ENCODE peak calls at places on chromosome 9, in five cellular contexts. I is GM23338, L is iPS DF 6.9, D is GM23248, W is heart right ventricle. E is an unnamed sample.

GRCh38 chr9:32220750-32221149 is 163.7 kb upstream of the ACO1 start:
- DNase-seq in I (no peak), L (no peak), D (no peak), W (no peak), E (no peak)

GRCh38 chr9:86807577-86807976 is 139.7 kb downstream of the GAS1 start:
- DNase-seq in I (peak; percentile 79), L (no peak), D (peak; percentile 14), W (peak; percentile 9), E (peak; percentile 47)

GRCh38 chr9:70080481-70081119 is 37.0 kb downstream of the MAMDC2 start:
- DNase-seq in I (peak; percentile 48), L (no peak), D (peak; percentile 60), W (peak; percentile 69), E (peak; percentile 83)

GRCh38 chr9:35905912-35906679 is at the start of gene HRCT1:
- DNase-seq in I (no peak), L (no peak), D (peak; percentile 97), W (peak; percentile 91), E (peak; percentile 94)

GRCh38 chr9:87405677-87406544 is 91.8 kb upstream of the DAPK1 start:
- DNase-seq in I (no peak), L (no peak), D (peak; percentile 3), W (no peak), E (no peak)

GRCh38 chr9:93589688-93590087 is 13.3 kb downstream of the PHF2 start:
- DNase-seq in I (no peak), L (no peak), D (peak; percentile 46), W (no peak), E (peak; percentile 16)

GRCh38 chr9:78054180-78054579 is 22.6 kb upstream of the GNAQ start:
- DNase-seq in I (no peak), L (no peak), D (no peak), W (no peak), E (no peak)

GRCh38 chr9:73845954-73846690 is 651.0 kb upstream of the RORB start:
- DNase-seq in I (peak; percentile 81), L (no peak), D (no peak), W (no peak), E (no peak)

GRCh38 chr9:4553951-4554381 is 63.7 kb downstream of the SLC1A1 start:
- DNase-seq in I (no peak), L (no peak), D (peak; percentile 49), W (no peak), E (peak; percentile 68)

GRCh38 chr9:10612649-10613398 is at the start of gene PTPRD:
- DNase-seq in I (peak; percentile 82), L (no peak), D (peak; percentile 42), W (no peak), E (peak; percentile 24)

GRCh38 chr9:79883073-79883645 is 311.4 kb downstream of the TLE4 start:
- DNase-seq in I (no peak), L (no peak), D (no peak), W (no peak), E (no peak)

GRCh38 chr9:4615251-4615650 is 46.8 kb upstream of the PLPP6 start:
- DNase-seq in I (no peak), L (no peak), D (peak; percentile 94), W (no peak), E (peak; percentile 81)

GRCh38 chr9:22141906-22142305 is 132.8 kb upstream of the CDKN2B start:
- DNase-seq in I (no peak), L (no peak), D (peak; percentile 43), W (peak; percentile 37), E (peak; percentile 87)

GRCh38 chr9:114313186-114313585 is 9.7 kb upstream of the ORM1 start:
- DNase-seq in I (no peak), L (no peak), D (no peak), W (no peak), E (no peak)

GRCh38 chr9:109194157-109194556 is 27.1 kb upstream of the FRRS1L start:
- DNase-seq in I (no peak), L (no peak), D (no peak), W (no peak), E (peak; percentile 43)

GRCh38 chr9:131738293-131738692 is 1.6 kb downstream of the RAPGEF1 start:
- DNase-seq in I (no peak), L (no peak), D (no peak), W (no peak), E (no peak)
- H3K4me3 ChIP-seq in I (peak overlapping the region; percentile 86), L (no peak overlapping the region), D (peak overlapping the region; percentile 79), W (peak overlapping the region; percentile 81), E (peak overlapping the region; percentile 73)

DNA sequence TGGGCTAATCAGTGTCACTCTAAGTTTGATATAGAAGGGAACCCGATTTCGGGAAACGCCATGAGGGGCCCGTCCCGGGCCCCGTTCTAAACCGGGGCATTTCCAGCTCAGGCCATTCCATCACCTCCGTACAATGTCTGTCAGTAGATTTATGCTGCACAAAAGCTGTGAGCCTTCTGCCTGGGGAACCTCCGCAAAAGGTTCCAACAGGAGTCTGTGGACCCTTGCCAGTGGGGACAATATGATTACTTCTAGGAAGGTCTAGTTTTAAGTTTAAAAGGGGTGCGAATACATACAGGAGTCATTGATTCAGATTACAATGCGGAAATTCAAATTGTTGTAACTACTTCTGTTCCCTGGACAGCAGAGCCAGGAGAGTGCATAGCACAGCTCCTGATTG is 57.6 kb downstream of the RAPGEF1 start:
- DNase-seq in I (no peak), L (no peak), D (no peak), W (no peak), E (no peak)
- H3K4me1 ChIP-seq in I (peaks cover 69% of the 10 kb centered on the region), L (peaks cover 13% of the 10 kb centered on the region), D (peaks cover 26% of the 10 kb centered on the region), W (peaks cover 86% of the 10 kb centered on the region), E (peaks cover 27% of the 10 kb centered on the region)

DNA sequence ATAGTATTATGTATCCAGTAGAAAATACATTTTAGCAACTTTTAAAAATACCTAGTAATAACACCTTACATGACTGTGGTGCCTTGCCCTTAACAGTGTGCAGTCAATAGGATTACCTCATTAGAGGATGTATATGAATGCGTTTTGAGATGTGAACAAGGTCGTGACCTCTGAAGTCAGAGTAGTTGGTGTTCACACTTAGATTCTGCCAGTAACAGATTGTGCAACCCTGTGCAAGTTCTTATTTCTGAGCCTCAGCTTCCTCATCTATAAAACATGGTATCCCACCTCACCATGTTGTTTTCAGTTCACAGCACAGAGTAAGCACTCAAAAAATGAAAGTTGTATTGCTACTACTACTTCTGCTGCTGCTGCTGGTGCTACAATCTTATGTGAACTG is 347.3 kb downstream of the KDM4C start:
- DNase-seq in I (no peak), L (no peak), D (no peak), W (no peak), E (no peak)
- H3K27ac ChIP-seq in I (no peak overlapping the region), L (no peak overlapping the region), D (no peak overlapping the region), W (no peak overlapping the region), E (no peak overlapping the region)

GRCh38 chr9:91820949-91821880 is 128.8 kb downstream of the ROR2 start:
- DNase-seq in I (no peak), L (no peak), D (peak; percentile 88), W (no peak), E (no peak)

GRCh38 chr9:91824591-91825339 is 125.3 kb downstream of the ROR2 start:
- DNase-seq in I (no peak), L (no peak), D (peak; percentile 88), W (no peak), E (no peak)

GRCh38 chr9:91825866-91826265 is 124.2 kb downstream of the ROR2 start:
- DNase-seq in I (no peak), L (no peak), D (no peak), W (no peak), E (no peak)

GRCh38 chr9:91825422-91825821 is 124.6 kb downstream of the ROR2 start:
- DNase-seq in I (no peak), L (no peak), D (peak; percentile 89), W (no peak), E (no peak)

DNA sequence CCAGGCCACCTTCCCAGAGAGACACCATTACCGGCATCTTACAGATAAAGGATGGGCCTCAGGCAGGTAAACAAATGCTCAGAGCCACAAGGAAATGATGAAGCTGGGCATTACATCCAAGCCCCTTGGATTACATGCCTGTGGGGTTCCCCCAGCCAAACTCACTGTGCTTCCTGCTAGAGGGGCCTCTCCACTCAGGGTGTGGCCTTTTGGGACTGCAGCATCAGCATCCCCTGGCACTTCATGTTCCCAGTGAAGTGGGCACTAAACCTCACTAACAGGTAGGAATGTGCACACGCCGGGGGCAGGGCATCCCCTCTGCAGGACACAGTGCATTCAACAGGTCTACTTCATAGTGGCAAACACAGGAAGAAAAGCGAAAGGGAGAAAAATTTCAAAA is 125.9 kb downstream of the ROR2 start:
- DNase-seq in I (no peak), L (no peak), D (no peak), W (no peak), E (no peak)
- H3K4me3 ChIP-seq in I (no peak overlapping the region), L (no peak overlapping the region), D (peak overlapping the region; percentile 47), W (no peak overlapping the region), E (no peak overlapping the region)

GRCh38 chr9:131745611-131746010 is 5.7 kb upstream of the RAPGEF1 start:
- DNase-seq in I (no peak), L (no peak), D (no peak), W (no peak), E (no peak)
- H3K4me1 ChIP-seq in I (no peaks in the 10 kb centered on the region), L (no peaks in the 10 kb centered on the region), D (no peaks in the 10 kb centered on the region), W (peaks cover 12% of the 10 kb centered on the region), E (no peaks in the 10 kb centered on the region)

GRCh38 chr9:82783045-82783444 is 279.9 kb downstream of the RASEF start:
- DNase-seq in I (no peak), L (no peak), D (no peak), W (no peak), E (no peak)
- H3K27ac ChIP-seq in I (no peak overlapping the region), L (no peak overlapping the region), D (no peak overlapping the region), W (no peak overlapping the region), E (no peak overlapping the region)

GRCh38 chr9:124839612-124840299 is 13.5 kb upstream of the WDR38 start:
- DNase-seq in I (peak; percentile 89), L (no peak), D (peak; percentile 42), W (no peak), E (no peak)
- H3K4me3 ChIP-seq in I (no peak overlapping the region), L (no peak overlapping the region), D (no peak overlapping the region), W (no peak overlapping the region), E (no peak overlapping the region)

DNA sequence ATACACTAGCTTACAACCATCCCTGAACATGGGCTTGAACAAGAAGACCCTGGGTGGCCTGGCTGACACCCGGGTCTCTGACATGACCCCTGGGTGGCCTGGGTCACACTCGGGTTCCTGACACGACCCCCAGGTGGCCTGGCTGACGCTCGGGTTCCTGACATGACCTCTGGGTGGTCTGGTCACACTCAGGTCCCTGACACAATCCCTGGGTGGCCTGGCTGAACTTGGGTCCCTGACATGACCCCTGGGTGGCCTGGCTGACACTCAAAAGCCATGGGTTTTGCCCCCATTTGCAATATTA is 38.0 kb downstream of the PRRT1B start:
- DNase-seq in I (no peak), L (no peak), D (no peak), W (no peak), E (no peak)
- H3K4me1 ChIP-seq in I (no peaks in the 10 kb centered on the region), L (no peaks in the 10 kb centered on the region), D (no peaks in the 10 kb centered on the region), W (peaks cover 19% of the 10 kb centered on the region), E (no peaks in the 10 kb centered on the region)